ENCODE peak calls at places on chromosome 6, in ten cellular contexts. One of them, this sample, is unnamed.

GRCh38 chr6:34630040-34630439 is 66.5 kb downstream of the ILRUN start:
- DNase-seq in NCI-H2171 treated with DMSO at 0.1 percent for 48 hours: no peak
- DNase-seq in GF-D8: no peak
- DNase-seq in stimulated activated CD8-positive, alpha-beta memory T cell treated with anti-CD3 and anti-CD28 coated beads, Interleukin-7, amount 100 ng/mL, for 48 hours: no peak
- DNase-seq in epithelial cell of proximal tubule: peak
- DNase-seq in CD4-positive, CD25-positive, alpha-beta regulatory T cell: no peak
- DNase-seq in NCI-H748 treated with DMSO at 0.1 percent for 48 hours: no peak
- DNase-seq in RPMI7951: peak
- DNase-seq in cardiac fibroblast: peak
- DNase-seq in Ammon's horn: no peak
- DNase-seq in this sample: no peak

GRCh38 chr6:139586273-139586672 is 211.8 kb upstream of the CITED2 start:
- DNase-seq in epithelial cell of proximal tubule: no peak
- DNase-seq in stimulated activated CD8-positive, alpha-beta memory T cell treated with anti-CD3 and anti-CD28 coated beads, Interleukin-7, amount 100 ng/mL, for 48 hours: no peak
- DNase-seq in NCI-H748 treated with DMSO at 0.1 percent for 48 hours: no peak
- DNase-seq in RPMI7951: no peak
- DNase-seq in CD4-positive, CD25-positive, alpha-beta regulatory T cell: no peak
- DNase-seq in GF-D8: no peak
- DNase-seq in Ammon's horn: no peak
- DNase-seq in cardiac fibroblast: no peak
- DNase-seq in NCI-H2171 treated with DMSO at 0.1 percent for 48 hours: no peak
- DNase-seq in this sample: no peak

GRCh38 chr6:76644231-76644630 is 571.8 kb upstream of the IMPG1 start:
- DNase-seq in Ammon's horn: no peak
- DNase-seq in stimulated activated CD8-positive, alpha-beta memory T cell treated with anti-CD3 and anti-CD28 coated beads, Interleukin-7, amount 100 ng/mL, for 48 hours: no peak
- DNase-seq in CD4-positive, CD25-positive, alpha-beta regulatory T cell: no peak
- DNase-seq in GF-D8: no peak
- DNase-seq in cardiac fibroblast: peak
- DNase-seq in NCI-H2171 treated with DMSO at 0.1 percent for 48 hours: no peak
- DNase-seq in NCI-H748 treated with DMSO at 0.1 percent for 48 hours: no peak
- DNase-seq in epithelial cell of proximal tubule: no peak
- DNase-seq in RPMI7951: no peak
- DNase-seq in this sample: no peak

GRCh38 chr6:104969785-104970581 is 13.1 kb downstream of the LIN28B start:
- DNase-seq in GF-D8: no peak
- DNase-seq in RPMI7951: no peak
- DNase-seq in epithelial cell of proximal tubule: no peak
- DNase-seq in cardiac fibroblast: no peak
- DNase-seq in NCI-H748 treated with DMSO at 0.1 percent for 48 hours: no peak
- DNase-seq in stimulated activated CD8-positive, alpha-beta memory T cell treated with anti-CD3 and anti-CD28 coated beads, Interleukin-7, amount 100 ng/mL, for 48 hours: no peak
- DNase-seq in CD4-positive, CD25-positive, alpha-beta regulatory T cell: no peak
- DNase-seq in NCI-H2171 treated with DMSO at 0.1 percent for 48 hours: no peak
- DNase-seq in Ammon's horn: no peak
- DNase-seq in this sample: no peak

GRCh38 chr6:133548409-133548808 is 307.3 kb downstream of the EYA4 start:
- DNase-seq in epithelial cell of proximal tubule: peak
- DNase-seq in Ammon's horn: no peak
- DNase-seq in NCI-H748 treated with DMSO at 0.1 percent for 48 hours: no peak
- DNase-seq in stimulated activated CD8-positive, alpha-beta memory T cell treated with anti-CD3 and anti-CD28 coated beads, Interleukin-7, amount 100 ng/mL, for 48 hours: no peak
- DNase-seq in NCI-H2171 treated with DMSO at 0.1 percent for 48 hours: no peak
- DNase-seq in GF-D8: no peak
- DNase-seq in CD4-positive, CD25-positive, alpha-beta regulatory T cell: no peak
- DNase-seq in cardiac fibroblast: peak
- DNase-seq in RPMI7951: no peak
- DNase-seq in this sample: no peak

GRCh38 chr6:1615651-1616420 is 6.1 kb downstream of the FOXC1 start:
- DNase-seq in CD4-positive, CD25-positive, alpha-beta regulatory T cell: no peak
- DNase-seq in NCI-H748 treated with DMSO at 0.1 percent for 48 hours: no peak
- DNase-seq in cardiac fibroblast: no peak
- DNase-seq in stimulated activated CD8-positive, alpha-beta memory T cell treated with anti-CD3 and anti-CD28 coated beads, Interleukin-7, amount 100 ng/mL, for 48 hours: no peak
- DNase-seq in RPMI7951: no peak
- DNase-seq in GF-D8: no peak
- DNase-seq in epithelial cell of proximal tubule: no peak
- DNase-seq in NCI-H2171 treated with DMSO at 0.1 percent for 48 hours: no peak
- DNase-seq in Ammon's horn: no peak
- DNase-seq in this sample: no peak

GRCh38 chr6:1063671-1064355 is 248.1 kb upstream of the FOXQ1 start:
- DNase-seq in NCI-H748 treated with DMSO at 0.1 percent for 48 hours: no peak
- DNase-seq in NCI-H2171 treated with DMSO at 0.1 percent for 48 hours: no peak
- DNase-seq in GF-D8: no peak
- DNase-seq in CD4-positive, CD25-positive, alpha-beta regulatory T cell: no peak
- DNase-seq in Ammon's horn: no peak
- DNase-seq in stimulated activated CD8-positive, alpha-beta memory T cell treated with anti-CD3 and anti-CD28 coated beads, Interleukin-7, amount 100 ng/mL, for 48 hours: no peak
- DNase-seq in cardiac fibroblast: no peak
- DNase-seq in RPMI7951: no peak
- DNase-seq in epithelial cell of proximal tubule: no peak
- DNase-seq in this sample: no peak

GRCh38 chr6:41652876-41653641 is 14.8 kb downstream of the MDFI start:
- DNase-seq in NCI-H748 treated with DMSO at 0.1 percent for 48 hours: no peak
- DNase-seq in GF-D8: no peak
- DNase-seq in epithelial cell of proximal tubule: no peak
- DNase-seq in stimulated activated CD8-positive, alpha-beta memory T cell treated with anti-CD3 and anti-CD28 coated beads, Interleukin-7, amount 100 ng/mL, for 48 hours: no peak
- DNase-seq in NCI-H2171 treated with DMSO at 0.1 percent for 48 hours: no peak
- DNase-seq in RPMI7951: no peak
- DNase-seq in cardiac fibroblast: no peak
- DNase-seq in CD4-positive, CD25-positive, alpha-beta regulatory T cell: no peak
- DNase-seq in Ammon's horn: no peak
- DNase-seq in this sample: no peak

GRCh38 chr6:44668976-44669934 is 281.7 kb downstream of the CDC5L start:
- DNase-seq in stimulated activated CD8-positive, alpha-beta memory T cell treated with anti-CD3 and anti-CD28 coated beads, Interleukin-7, amount 100 ng/mL, for 48 hours: no peak
- DNase-seq in cardiac fibroblast: no peak
- DNase-seq in RPMI7951: no peak
- DNase-seq in epithelial cell of proximal tubule: no peak
- DNase-seq in GF-D8: no peak
- DNase-seq in Ammon's horn: no peak
- DNase-seq in NCI-H748 treated with DMSO at 0.1 percent for 48 hours: no peak
- DNase-seq in CD4-positive, CD25-positive, alpha-beta regulatory T cell: no peak
- DNase-seq in NCI-H2171 treated with DMSO at 0.1 percent for 48 hours: no peak
- DNase-seq in this sample: no peak

GRCh38 chr6:166525567-166525966 is 60.9 kb downstream of the RAMACL start:
- DNase-seq in RPMI7951: no peak
- DNase-seq in Ammon's horn: no peak
- DNase-seq in NCI-H748 treated with DMSO at 0.1 percent for 48 hours: no peak
- DNase-seq in stimulated activated CD8-positive, alpha-beta memory T cell treated with anti-CD3 and anti-CD28 coated beads, Interleukin-7, amount 100 ng/mL, for 48 hours: no peak
- DNase-seq in CD4-positive, CD25-positive, alpha-beta regulatory T cell: no peak
- DNase-seq in cardiac fibroblast: no peak
- DNase-seq in GF-D8: no peak
- DNase-seq in epithelial cell of proximal tubule: no peak
- DNase-seq in NCI-H2171 treated with DMSO at 0.1 percent for 48 hours: no peak
- DNase-seq in this sample: no peak

GRCh38 chr6:148044261-148044731 is 298.3 kb upstream of the SASH1 start:
- DNase-seq in cardiac fibroblast: peak
- DNase-seq in RPMI7951: no peak
- DNase-seq in stimulated activated CD8-positive, alpha-beta memory T cell treated with anti-CD3 and anti-CD28 coated beads, Interleukin-7, amount 100 ng/mL, for 48 hours: no peak
- DNase-seq in Ammon's horn: no peak
- DNase-seq in GF-D8: no peak
- DNase-seq in epithelial cell of proximal tubule: no peak
- DNase-seq in NCI-H2171 treated with DMSO at 0.1 percent for 48 hours: no peak
- DNase-seq in CD4-positive, CD25-positive, alpha-beta regulatory T cell: no peak
- DNase-seq in NCI-H748 treated with DMSO at 0.1 percent for 48 hours: no peak
- DNase-seq in this sample: no peak

GRCh38 chr6:1136415-1136774 is 175.5 kb upstream of the FOXQ1 start:
- DNase-seq in stimulated activated CD8-positive, alpha-beta memory T cell treated with anti-CD3 and anti-CD28 coated beads, Interleukin-7, amount 100 ng/mL, for 48 hours: no peak
- DNase-seq in cardiac fibroblast: no peak
- DNase-seq in NCI-H2171 treated with DMSO at 0.1 percent for 48 hours: no peak
- DNase-seq in NCI-H748 treated with DMSO at 0.1 percent for 48 hours: no peak
- DNase-seq in CD4-positive, CD25-positive, alpha-beta regulatory T cell: no peak
- DNase-seq in epithelial cell of proximal tubule: peak
- DNase-seq in Ammon's horn: peak
- DNase-seq in RPMI7951: peak
- DNase-seq in GF-D8: no peak
- DNase-seq in this sample: no peak

GRCh38 chr6:128400875-128401274 is 119.5 kb downstream of the PTPRK start:
- DNase-seq in NCI-H2171 treated with DMSO at 0.1 percent for 48 hours: no peak
- DNase-seq in cardiac fibroblast: no peak
- DNase-seq in CD4-positive, CD25-positive, alpha-beta regulatory T cell: no peak
- DNase-seq in GF-D8: no peak
- DNase-seq in Ammon's horn: no peak
- DNase-seq in epithelial cell of proximal tubule: no peak
- DNase-seq in stimulated activated CD8-positive, alpha-beta memory T cell treated with anti-CD3 and anti-CD28 coated beads, Interleukin-7, amount 100 ng/mL, for 48 hours: no peak
- DNase-seq in RPMI7951: peak
- DNase-seq in NCI-H748 treated with DMSO at 0.1 percent for 48 hours: no peak
- DNase-seq in this sample: no peak

GRCh38 chr6:110549277-110549676 is 72.9 kb upstream of the SLC22A16 start:
- DNase-seq in stimulated activated CD8-positive, alpha-beta memory T cell treated with anti-CD3 and anti-CD28 coated beads, Interleukin-7, amount 100 ng/mL, for 48 hours: no peak
- DNase-seq in RPMI7951: no peak
- DNase-seq in CD4-positive, CD25-positive, alpha-beta regulatory T cell: no peak
- DNase-seq in epithelial cell of proximal tubule: no peak
- DNase-seq in cardiac fibroblast: no peak
- DNase-seq in NCI-H2171 treated with DMSO at 0.1 percent for 48 hours: peak
- DNase-seq in NCI-H748 treated with DMSO at 0.1 percent for 48 hours: no peak
- DNase-seq in GF-D8: no peak
- DNase-seq in Ammon's horn: no peak
- DNase-seq in this sample: no peak

GRCh38 chr6:116476021-116476678 is 15.0 kb downstream of the CALHM6 start:
- DNase-seq in stimulated activated CD8-positive, alpha-beta memory T cell treated with anti-CD3 and anti-CD28 coated beads, Interleukin-7, amount 100 ng/mL, for 48 hours: no peak
- DNase-seq in CD4-positive, CD25-positive, alpha-beta regulatory T cell: peak
- DNase-seq in NCI-H2171 treated with DMSO at 0.1 percent for 48 hours: no peak
- DNase-seq in epithelial cell of proximal tubule: no peak
- DNase-seq in GF-D8: peak
- DNase-seq in cardiac fibroblast: peak
- DNase-seq in Ammon's horn: no peak
- DNase-seq in NCI-H748 treated with DMSO at 0.1 percent for 48 hours: no peak
- DNase-seq in RPMI7951: no peak
- DNase-seq in this sample: no peak

GRCh38 chr6:139765825-139766285 is 391.4 kb upstream of the CITED2 start:
- DNase-seq in GF-D8: no peak
- DNase-seq in cardiac fibroblast: peak
- DNase-seq in NCI-H2171 treated with DMSO at 0.1 percent for 48 hours: no peak
- DNase-seq in CD4-positive, CD25-positive, alpha-beta regulatory T cell: no peak
- DNase-seq in NCI-H748 treated with DMSO at 0.1 percent for 48 hours: no peak
- DNase-seq in Ammon's horn: no peak
- DNase-seq in epithelial cell of proximal tubule: no peak
- DNase-seq in RPMI7951: peak
- DNase-seq in stimulated activated CD8-positive, alpha-beta memory T cell treated with anti-CD3 and anti-CD28 coated beads, Interleukin-7, amount 100 ng/mL, for 48 hours: no peak
- DNase-seq in this sample: no peak

GRCh38 chr6:117840541-117840983 is 66.5 kb upstream of the SLC35F1 start:
- DNase-seq in epithelial cell of proximal tubule: peak
- DNase-seq in RPMI7951: peak
- DNase-seq in NCI-H748 treated with DMSO at 0.1 percent for 48 hours: no peak
- DNase-seq in GF-D8: peak
- DNase-seq in Ammon's horn: no peak
- DNase-seq in stimulated activated CD8-positive, alpha-beta memory T cell treated with anti-CD3 and anti-CD28 coated beads, Interleukin-7, amount 100 ng/mL, for 48 hours: no peak
- DNase-seq in CD4-positive, CD25-positive, alpha-beta regulatory T cell: peak
- DNase-seq in NCI-H2171 treated with DMSO at 0.1 percent for 48 hours: peak
- DNase-seq in cardiac fibroblast: peak
- DNase-seq in this sample: no peak

GRCh38 chr6:5339757-5340156 is 78.4 kb downstream of the FARS2 start:
- DNase-seq in NCI-H748 treated with DMSO at 0.1 percent for 48 hours: no peak
- DNase-seq in CD4-positive, CD25-positive, alpha-beta regulatory T cell: no peak
- DNase-seq in Ammon's horn: peak
- DNase-seq in NCI-H2171 treated with DMSO at 0.1 percent for 48 hours: no peak
- DNase-seq in RPMI7951: no peak
- DNase-seq in cardiac fibroblast: no peak
- DNase-seq in GF-D8: no peak
- DNase-seq in epithelial cell of proximal tubule: no peak
- DNase-seq in stimulated activated CD8-positive, alpha-beta memory T cell treated with anti-CD3 and anti-CD28 coated beads, Interleukin-7, amount 100 ng/mL, for 48 hours: no peak
- DNase-seq in this sample: no peak

GRCh38 chr6:129929433-129929832 is 68.3 kb upstream of the TMEM244 start:
- DNase-seq in NCI-H748 treated with DMSO at 0.1 percent for 48 hours: no peak
- DNase-seq in NCI-H2171 treated with DMSO at 0.1 percent for 48 hours: no peak
- DNase-seq in cardiac fibroblast: peak
- DNase-seq in epithelial cell of proximal tubule: peak
- DNase-seq in GF-D8: no peak
- DNase-seq in stimulated activated CD8-positive, alpha-beta memory T cell treated with anti-CD3 and anti-CD28 coated beads, Interleukin-7, amount 100 ng/mL, for 48 hours: no peak
- DNase-seq in Ammon's horn: peak
- DNase-seq in RPMI7951: peak
- DNase-seq in CD4-positive, CD25-positive, alpha-beta regulatory T cell: no peak
- DNase-seq in this sample: no peak

GRCh38 chr6:29626948-29627761 is 5.8 kb downstream of the GABBR1 start:
- DNase-seq in epithelial cell of proximal tubule: no peak
- DNase-seq in RPMI7951: no peak
- DNase-seq in GF-D8: no peak
- DNase-seq in CD4-positive, CD25-positive, alpha-beta regulatory T cell: no peak
- DNase-seq in NCI-H748 treated with DMSO at 0.1 percent for 48 hours: no peak
- DNase-seq in cardiac fibroblast: no peak
- DNase-seq in stimulated activated CD8-positive, alpha-beta memory T cell treated with anti-CD3 and anti-CD28 coated beads, Interleukin-7, amount 100 ng/mL, for 48 hours: no peak
- DNase-seq in NCI-H2171 treated with DMSO at 0.1 percent for 48 hours: no peak
- DNase-seq in Ammon's horn: no peak
- DNase-seq in this sample: no peak

GRCh38 chr6:112560651-112561050 is 213.5 kb downstream of the RFPL4B start:
- DNase-seq in NCI-H748 treated with DMSO at 0.1 percent for 48 hours: no peak
- DNase-seq in RPMI7951: peak
- DNase-seq in stimulated activated CD8-positive, alpha-beta memory T cell treated with anti-CD3 and anti-CD28 coated beads, Interleukin-7, amount 100 ng/mL, for 48 hours: no peak
- DNase-seq in NCI-H2171 treated with DMSO at 0.1 percent for 48 hours: peak
- DNase-seq in GF-D8: no peak
- DNase-seq in cardiac fibroblast: no peak
- DNase-seq in epithelial cell of proximal tubule: no peak
- DNase-seq in CD4-positive, CD25-positive, alpha-beta regulatory T cell: no peak
- DNase-seq in Ammon's horn: no peak
- DNase-seq in this sample: no peak

GRCh38 chr6:151130329-151130728 is 109.4 kb upstream of the AKAP12 start:
- DNase-seq in GF-D8: no peak
- DNase-seq in RPMI7951: no peak
- DNase-seq in epithelial cell of proximal tubule: no peak
- DNase-seq in stimulated activated CD8-positive, alpha-beta memory T cell treated with anti-CD3 and anti-CD28 coated beads, Interleukin-7, amount 100 ng/mL, for 48 hours: no peak
- DNase-seq in Ammon's horn: no peak
- DNase-seq in cardiac fibroblast: no peak
- DNase-seq in NCI-H748 treated with DMSO at 0.1 percent for 48 hours: no peak
- DNase-seq in NCI-H2171 treated with DMSO at 0.1 percent for 48 hours: no peak
- DNase-seq in CD4-positive, CD25-positive, alpha-beta regulatory T cell: no peak
- DNase-seq in this sample: no peak

GRCh38 chr6:166313255-166314070 is 5.3 kb upstream of the PRR18 start:
- DNase-seq in stimulated activated CD8-positive, alpha-beta memory T cell treated with anti-CD3 and anti-CD28 coated beads, Interleukin-7, amount 100 ng/mL, for 48 hours: peak
- DNase-seq in cardiac fibroblast: peak
- DNase-seq in CD4-positive, CD25-positive, alpha-beta regulatory T cell: peak
- DNase-seq in epithelial cell of proximal tubule: peak
- DNase-seq in Ammon's horn: peak
- DNase-seq in NCI-H2171 treated with DMSO at 0.1 percent for 48 hours: peak
- DNase-seq in GF-D8: no peak
- DNase-seq in NCI-H748 treated with DMSO at 0.1 percent for 48 hours: peak
- DNase-seq in RPMI7951: peak
- DNase-seq in this sample: peak

GRCh38 chr6:14857501-14857900 is 388.4 kb upstream of the JARID2 start:
- DNase-seq in NCI-H2171 treated with DMSO at 0.1 percent for 48 hours: no peak
- DNase-seq in cardiac fibroblast: no peak
- DNase-seq in RPMI7951: no peak
- DNase-seq in NCI-H748 treated with DMSO at 0.1 percent for 48 hours: no peak
- DNase-seq in stimulated activated CD8-positive, alpha-beta memory T cell treated with anti-CD3 and anti-CD28 coated beads, Interleukin-7, amount 100 ng/mL, for 48 hours: peak
- DNase-seq in GF-D8: no peak
- DNase-seq in CD4-positive, CD25-positive, alpha-beta regulatory T cell: peak
- DNase-seq in epithelial cell of proximal tubule: no peak
- DNase-seq in Ammon's horn: peak
- DNase-seq in this sample: no peak

GRCh38 chr6:163170294-163170883 is 244.1 kb upstream of the QKI start:
- DNase-seq in NCI-H748 treated with DMSO at 0.1 percent for 48 hours: no peak
- DNase-seq in CD4-positive, CD25-positive, alpha-beta regulatory T cell: peak
- DNase-seq in GF-D8: no peak
- DNase-seq in cardiac fibroblast: peak
- DNase-seq in NCI-H2171 treated with DMSO at 0.1 percent for 48 hours: no peak
- DNase-seq in stimulated activated CD8-positive, alpha-beta memory T cell treated with anti-CD3 and anti-CD28 coated beads, Interleukin-7, amount 100 ng/mL, for 48 hours: no peak
- DNase-seq in epithelial cell of proximal tubule: no peak
- DNase-seq in Ammon's horn: no peak
- DNase-seq in RPMI7951: peak
- DNase-seq in this sample: no peak

GRCh38 chr6:127516676-127517273 is 2.4 kb downstream of the MTCL3 start:
- DNase-seq in Ammon's horn: peak
- DNase-seq in GF-D8: no peak
- DNase-seq in cardiac fibroblast: peak
- DNase-seq in CD4-positive, CD25-positive, alpha-beta regulatory T cell: peak
- DNase-seq in NCI-H2171 treated with DMSO at 0.1 percent for 48 hours: peak
- DNase-seq in RPMI7951: peak
- DNase-seq in NCI-H748 treated with DMSO at 0.1 percent for 48 hours: peak
- DNase-seq in epithelial cell of proximal tubule: no peak
- DNase-seq in stimulated activated CD8-positive, alpha-beta memory T cell treated with anti-CD3 and anti-CD28 coated beads, Interleukin-7, amount 100 ng/mL, for 48 hours: no peak
- DNase-seq in this sample: peak

GRCh38 chr6:111958534-111958933 is 85.3 kb upstream of the FYN start:
- DNase-seq in Ammon's horn: no peak
- DNase-seq in RPMI7951: no peak
- DNase-seq in cardiac fibroblast: no peak
- DNase-seq in NCI-H748 treated with DMSO at 0.1 percent for 48 hours: no peak
- DNase-seq in NCI-H2171 treated with DMSO at 0.1 percent for 48 hours: peak
- DNase-seq in stimulated activated CD8-positive, alpha-beta memory T cell treated with anti-CD3 and anti-CD28 coated beads, Interleukin-7, amount 100 ng/mL, for 48 hours: no peak
- DNase-seq in epithelial cell of proximal tubule: no peak
- DNase-seq in CD4-positive, CD25-positive, alpha-beta regulatory T cell: no peak
- DNase-seq in GF-D8: no peak
- DNase-seq in this sample: no peak

GRCh38 chr6:28080631-28081485 is 490 bp downstream of the ZNF165 start:
- DNase-seq in CD4-positive, CD25-positive, alpha-beta regulatory T cell: peak
- DNase-seq in NCI-H2171 treated with DMSO at 0.1 percent for 48 hours: peak
- DNase-seq in stimulated activated CD8-positive, alpha-beta memory T cell treated with anti-CD3 and anti-CD28 coated beads, Interleukin-7, amount 100 ng/mL, for 48 hours: peak
- DNase-seq in GF-D8: peak
- DNase-seq in NCI-H748 treated with DMSO at 0.1 percent for 48 hours: peak
- DNase-seq in RPMI7951: peak
- DNase-seq in cardiac fibroblast: peak
- DNase-seq in Ammon's horn: peak
- DNase-seq in epithelial cell of proximal tubule: peak
- DNase-seq in this sample: peak

This sample was measured in NCI-H1436.